ENCODE peak calls at places on chromosome 7, in five cellular contexts. F is ovary; I is adrenal gland; T is colonic mucosa; E is CD4-positive, CD25-positive, alpha-beta regulatory T cell. R is an unnamed sample.

GRCh38 chr7:29879609-29880008 is 73.3 kb downstream of the WIPF3 start:
- DNase-seq in T (no peak), I (no peak), F (no peak), E (no peak), R (no peak)

GRCh38 chr7:14604606-14605005 is 297.9 kb downstream of the DGKB start:
- DNase-seq in F (no peak), E (no peak), I (no peak), T (no peak), R (no peak)

GRCh38 chr7:40815512-40815911 is 680.7 kb downstream of the SUGCT start:
- DNase-seq in I (no peak), F (no peak), E (no peak), T (no peak), R (no peak)

GRCh38 chr7:11486271-11486670 is 345.7 kb downstream of the THSD7A start:
- DNase-seq in I (no peak), E (no peak), F (no peak), T (no peak), R (no peak)

GRCh38 chr7:35646289-35647033 is 48.5 kb downstream of the HERPUD2 start:
- DNase-seq in I (no peak), T (no peak), F (no peak), E (no peak), R (no peak)

GRCh38 chr7:155258233-155258575 is 39.5 kb upstream of the INSIG1 start:
- DNase-seq in T (no peak), E (no peak), F (no peak), I (peak; percentile 29), R (no peak)

GRCh38 chr7:139825666-139826290 is 3.3 kb upstream of the TBXAS1 start:
- DNase-seq in I (no peak), T (no peak), E (no peak), F (no peak), R (no peak)

GRCh38 chr7:118870187-118870586 is 645.7 kb downstream of the ANKRD7 start:
- DNase-seq in E (no peak), I (no peak), F (no peak), T (no peak), R (no peak)

GRCh38 chr7:39979406-39980073 is 29.5 kb downstream of the CDK13 start:
- DNase-seq in E (peak; percentile 75), F (no peak), I (no peak), T (no peak), R (no peak)

GRCh38 chr7:67917118-67917755 is 920.6 kb downstream of the TYW1 start:
- DNase-seq in T (no peak), F (no peak), E (no peak), I (no peak), R (no peak)
- H3K9me3 ChIP-seq in T (no peaks in the 10 kb centered on the region), F (no peaks in the 10 kb centered on the region), E (peaks cover 20% of the 10 kb centered on the region), I (no peaks in the 10 kb centered on the region), R (peaks cover 10% of the 10 kb centered on the region)

DNA sequence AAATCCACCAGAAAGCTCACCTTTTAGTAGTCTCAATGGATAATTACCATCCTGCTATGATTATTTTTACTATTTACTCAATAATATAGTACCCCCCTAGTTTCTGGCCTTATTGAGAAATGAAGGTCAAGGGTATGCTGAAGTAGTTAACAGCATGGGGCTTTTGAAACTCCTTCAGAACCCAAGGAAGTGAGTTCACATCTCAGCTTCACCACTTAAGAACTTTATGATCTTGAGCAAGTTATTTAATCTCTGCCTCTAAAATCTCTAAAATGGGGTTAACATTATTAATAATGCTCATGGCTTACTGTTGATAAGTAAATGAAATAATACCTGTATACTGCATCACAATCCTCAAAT is 5.8 kb downstream of the MTPN start:
- DNase-seq in F (no peak), I (no peak), E (no peak), T (no peak), R (no peak)
- H3K4me1 ChIP-seq in F (peaks cover 7% of the 10 kb centered on the region), I (peaks cover 21% of the 10 kb centered on the region), E (peaks cover 57% of the 10 kb centered on the region), T (no peaks in the 10 kb centered on the region), R (peaks cover 70% of the 10 kb centered on the region)

DNA sequence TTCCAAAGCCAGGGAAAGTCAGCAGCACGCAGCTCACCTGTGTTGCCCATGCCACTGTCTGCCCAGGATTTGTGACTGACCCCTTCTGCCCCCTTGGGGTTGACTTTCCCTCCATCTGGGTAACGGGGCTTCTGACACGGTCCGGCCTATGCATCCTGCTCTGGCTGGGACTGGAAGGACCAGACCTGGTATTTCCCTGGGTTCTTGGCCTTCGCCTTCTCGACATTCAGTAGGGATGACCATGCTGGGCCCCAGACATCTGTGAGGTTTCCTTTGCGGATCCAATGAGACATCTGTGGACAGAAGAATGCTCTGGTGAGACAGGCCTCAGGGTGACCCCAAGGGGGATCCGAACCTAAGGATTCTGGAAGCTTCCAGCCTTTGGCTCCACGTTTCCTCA is 34.2 kb upstream of the ZNF716 start:
- DNase-seq in F (no peak), I (no peak), T (no peak), E (no peak), R (no peak)
- H3K9me3 ChIP-seq in F (no peaks in the 10 kb centered on the region), I (no peaks in the 10 kb centered on the region), T (no peaks in the 10 kb centered on the region), E (peaks cover 28% of the 10 kb centered on the region), R (no peaks in the 10 kb centered on the region)

DNA sequence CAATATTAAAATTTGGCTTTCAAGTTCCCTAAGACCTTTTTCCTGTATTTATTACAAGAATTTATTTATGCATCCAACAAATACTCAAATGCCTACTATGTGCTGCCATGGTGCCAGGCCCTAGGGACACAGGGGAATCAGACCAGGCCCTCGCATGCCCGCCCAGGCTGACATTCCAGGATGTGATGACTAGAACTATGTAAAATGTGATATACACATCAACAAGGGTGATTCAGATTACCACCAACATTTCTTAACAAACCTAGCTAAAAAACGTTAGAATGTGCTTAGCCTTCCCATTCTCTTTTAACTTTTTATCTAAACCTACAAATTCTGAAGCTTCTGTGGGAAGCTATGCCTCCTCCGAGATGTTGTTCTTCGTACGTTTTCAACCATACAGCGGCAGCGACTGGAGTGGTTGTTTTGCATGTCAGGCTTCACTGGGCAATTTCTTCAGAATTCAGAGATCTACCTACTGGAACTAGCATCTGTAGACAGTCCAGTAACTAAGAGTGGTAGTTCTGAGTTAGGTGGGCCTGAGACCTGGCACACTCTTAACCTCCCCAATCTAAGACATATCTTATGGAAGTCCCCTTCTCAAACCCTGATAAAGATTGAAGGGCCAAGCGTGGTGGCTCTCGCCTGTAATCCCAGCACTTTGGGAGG is 22.1 kb downstream of the GNA12 start:
- DNase-seq in I (no peak), T (no peak), E (no peak), F (peak; percentile 34), R (no peak)
- H3K4me1 ChIP-seq in I (peaks cover 24% of the 10 kb centered on the region), T (peaks cover 16% of the 10 kb centered on the region), E (no peaks in the 10 kb centered on the region), F (peaks cover 40% of the 10 kb centered on the region), R (peaks cover 98% of the 10 kb centered on the region)

DNA sequence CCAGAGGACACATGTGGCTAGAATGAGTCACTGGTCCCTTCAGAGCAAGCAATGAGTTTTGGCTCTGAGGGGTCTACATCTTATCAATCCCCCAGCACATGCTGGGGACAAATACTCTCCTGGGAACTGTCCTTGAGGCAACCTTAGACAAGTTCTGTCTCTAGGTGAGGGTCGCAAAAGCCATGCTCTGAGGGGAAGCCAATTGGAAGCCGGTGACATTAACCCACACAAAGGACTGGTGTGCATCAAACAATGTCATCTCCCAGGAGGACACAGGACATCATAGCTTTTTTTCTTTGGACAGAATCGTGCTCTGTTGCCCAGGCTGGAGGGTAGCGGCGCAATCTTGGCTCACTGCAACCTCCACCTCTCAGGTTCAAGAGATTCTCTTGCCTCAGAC is 111.6 kb upstream of the ZNF722 start:
- DNase-seq in E (no peak), F (no peak), T (no peak), I (no peak), R (no peak)
- H3K9me3 ChIP-seq in E (peaks cover 67% of the 10 kb centered on the region), F (no peaks in the 10 kb centered on the region), T (no peaks in the 10 kb centered on the region), I (no peaks in the 10 kb centered on the region), R (peaks cover 99% of the 10 kb centered on the region)

GRCh38 chr7:157358753-157359096 is 21.9 kb downstream of the DNAJB6 start:
- DNase-seq in I (no peak), E (no peak), T (no peak), F (no peak), R (no peak)

GRCh38 chr7:157362729-157363128 is 25.9 kb downstream of the DNAJB6 start:
- DNase-seq in T (no peak), E (no peak), I (peak; percentile 52), F (no peak), R (no peak)

GRCh38 chr7:157361537-157361936 is 24.7 kb downstream of the DNAJB6 start:
- DNase-seq in T (no peak), E (no peak), F (no peak), I (no peak), R (no peak)

GRCh38 chr7:157359581-157359980 is 22.8 kb downstream of the DNAJB6 start:
- DNase-seq in F (no peak), E (no peak), I (no peak), T (no peak), R (no peak)

DNA sequence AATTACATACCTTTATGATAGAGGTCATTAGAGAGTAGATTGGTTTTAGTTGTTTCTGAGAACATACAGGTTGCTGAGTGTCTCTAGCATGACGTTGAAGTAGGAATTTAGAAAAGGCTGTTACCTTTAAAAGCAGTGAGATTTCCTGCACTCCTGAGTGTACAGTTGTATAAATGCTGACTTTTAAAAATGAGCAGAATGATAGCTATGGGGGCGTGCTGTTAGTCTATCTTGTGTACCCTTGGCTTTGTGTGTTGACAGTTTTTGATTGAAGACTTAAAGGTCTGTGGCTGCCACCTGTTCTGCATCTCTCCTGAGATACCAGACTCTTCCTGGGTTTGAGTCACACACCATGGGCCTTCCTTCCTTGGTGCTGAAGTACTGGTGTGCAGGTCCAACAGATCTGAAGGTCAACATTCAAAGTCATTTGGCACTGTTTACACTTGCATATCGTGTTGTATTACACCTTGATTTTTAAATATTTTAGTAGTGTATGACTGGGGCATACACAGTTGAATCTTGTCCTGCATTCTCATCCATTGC is 23.8 kb downstream of the DNAJB6 start:
- DNase-seq in E (no peak), T (no peak), F (no peak), I (no peak), R (no peak)
- H3K4me1 ChIP-seq in E (peaks cover 23% of the 10 kb centered on the region), T (peaks cover 9% of the 10 kb centered on the region), F (peaks cover 11% of the 10 kb centered on the region), I (peaks cover 10% of the 10 kb centered on the region), R (peaks cover 94% of the 10 kb centered on the region)

GRCh38 chr7:158259141-158259540 is 328.5 kb downstream of the PTPRN2 start:
- DNase-seq in E (no peak), T (no peak), I (no peak), F (no peak), R (no peak)
- H3K9me3 ChIP-seq in E (no peaks in the 10 kb centered on the region), T (no peaks in the 10 kb centered on the region), I (no peaks in the 10 kb centered on the region), F (no peaks in the 10 kb centered on the region), R (no peaks in the 10 kb centered on the region)